ENCODE peak calls at places on chromosomes 12 and 14, in four cellular contexts. B, R, A and I are unnamed samples.

GRCh38 chr12:68480526-68480925 is 130.2 kb upstream of the RAP1B start:
- DNase-seq in B (no peak), R (no peak), A (no peak), I (no peak)

GRCh38 chr14:99497341-99497740 is 16.1 kb downstream of the CCNK start:
- DNase-seq in B (no peak), R (no peak), A (no peak), I (no peak)

GRCh38 chr12:120542166-120542565 is 8.0 kb downstream of the RNF10 start:
- DNase-seq in B (no peak), R (no peak), A (no peak), I (no peak)

GRCh38 chr14:24108336-24108874 is 6.2 kb upstream of the DCAF11 start:
- DNase-seq in B (no peak), R (no peak), A (no peak), I (no peak)

GRCh38 chr14:50025776-50026175 is 90.6 kb downstream of the VCPKMT start:
- DNase-seq in B (no peak), R (no peak), A (peak), I (no peak)

GRCh38 chr12:27861428-27862167 is 81.6 kb upstream of the MANSC4 start:
- DNase-seq in B (no peak), R (no peak), A (no peak), I (peak)

GRCh38 chr14:60021619-60022018 is 70.1 kb upstream of the PCNX4 start:
- DNase-seq in B (no peak), R (no peak), A (no peak), I (no peak)

GRCh38 chr12:53096761-53097160 is 706 bp upstream of the IGFBP6 start:
- DNase-seq in B (peak), R (no peak), A (no peak), I (no peak)

GRCh38 chr12:127528576-127528975 is 738.4 kb upstream of the TMEM132C start:
- DNase-seq in B (no peak), R (no peak), A (no peak), I (no peak)

GRCh38 chr12:66900616-66901015 is 221.7 kb upstream of the GRIP1 start:
- DNase-seq in B (no peak), R (no peak), A (peak), I (no peak)

GRCh38 chr12:125244338-125244737 is 179.1 kb downstream of the AACS start:
- DNase-seq in B (no peak), R (no peak), A (no peak), I (no peak)

GRCh38 chr12:20150835-20151234 is 217.5 kb upstream of the PDE3A start:
- DNase-seq in B (no peak), R (no peak), A (peak), I (no peak)

GRCh38 chr12:100779191-100779590 is 15.4 kb upstream of the ANO4 start:
- DNase-seq in B (no peak), R (peak), A (no peak), I (no peak)

GRCh38 chr12:94263011-94263786 is 114.8 kb downstream of the PLXNC1 start:
- DNase-seq in B (peak), R (no peak), A (no peak), I (peak)

GRCh38 chr14:97113339-97113738 is 316.2 kb downstream of the VRK1 start:
- DNase-seq in B (no peak), R (no peak), A (peak), I (no peak)

GRCh38 chr14:100664841-100665425 is 61.8 kb upstream of the DLK1 start:
- DNase-seq in B (no peak), R (no peak), A (no peak), I (no peak)

GRCh38 chr12:74415633-74416032 is 122.0 kb upstream of the ATXN7L3B start:
- DNase-seq in B (peak), R (peak), A (no peak), I (peak)

GRCh38 chr12:22100952-22101748 is 55.1 kb downstream of the CMAS start:
- DNase-seq in B (peak), R (no peak), A (no peak), I (peak)

GRCh38 chr14:80003138-80003537 is 208.2 kb downstream of the DIO2 start:
- DNase-seq in B (no peak), R (no peak), A (no peak), I (no peak)

GRCh38 chr12:47367912-47368537 is 288.3 kb upstream of the AMIGO2 start:
- DNase-seq in B (no peak), R (no peak), A (no peak), I (no peak)

GRCh38 chr12:91954326-91954725 is 191.3 kb downstream of the BTG1 start:
- DNase-seq in B (no peak), R (no peak), A (no peak), I (no peak)